ENCODE peak calls at places on chromosomes 13 and 19, in ten cellular contexts. G is GM12878; F is effector memory CD4-positive, alpha-beta T cell; O is endothelial cell of umbilical vein; S is tibial artery; P is thoracic aorta; D is ovary; H is SK-N-SH; Z is aorta; V is H1. K is an unnamed sample. For H3K4me1, the result is how much of the 10 kb centered on the place peaks cover.

GRCh38 chr19:18225702-18226468 is at the start of gene PDE4C:
- DNase-seq in G (no peak), F (no peak), O (peak), S (no peak), P (no peak), D (peak), H (peak), Z (peak), V (no peak), K (no peak)

GRCh38 chr19:30068528-30069395 is 126.7 kb downstream of the URI1 start:
- DNase-seq in G (no peak), F (no peak), O (no peak), S (no peak), P (no peak), D (peak), H (no peak), Z (no peak), V (no peak), K (no peak)

GRCh38 chr13:50740052-50740741 is 103.3 kb downstream of the DLEU7 start:
- DNase-seq in G (no peak), F (no peak), O (no peak), S (no peak), P (no peak), D (no peak), H (no peak), Z (no peak), V (no peak), K (no peak)

GRCh38 chr19:2057484-2058469 is 6.7 kb upstream of the MKNK2 start:
- DNase-seq in G (no peak), F (no peak), O (no peak), S (no peak), P (no peak), D (no peak), H (no peak), Z (no peak), V (no peak), K (no peak)

GRCh38 chr19:35462476-35462953 is 14.5 kb downstream of the FFAR2 start:
- DNase-seq in G (peak), F (peak), O (no peak), S (no peak), P (no peak), D (no peak), H (no peak), Z (no peak), V (no peak), K (no peak)

GRCh38 chr13:93066187-93066586 is 160.4 kb upstream of the GPC6 start:
- DNase-seq in G (no peak), F (no peak), O (no peak), S (no peak), P (no peak), D (no peak), H (no peak), Z (no peak), V (no peak), K (no peak)

GRCh38 chr19:10510301-10510802 is 6.9 kb downstream of the S1PR5 start:
- DNase-seq in G (no peak), F (peak), O (no peak), S (no peak), P (no peak), D (peak), H (peak), Z (no peak), V (no peak), K (no peak)

GRCh38 chr19:50415661-50416033 is 3.1 kb upstream of the SPIB start:
- DNase-seq in G (peak), F (no peak), O (no peak), S (no peak), P (no peak), D (no peak), H (no peak), Z (no peak), V (no peak), K (peak)

GRCh38 chr13:33918199-33918932 is 100.4 kb downstream of the RFC3 start:
- DNase-seq in G (no peak), F (no peak), O (peak), S (no peak), P (no peak), D (no peak), H (no peak), Z (peak), V (no peak), K (no peak)

GRCh38 chr13:65508745-65509144 is 1721.4 kb downstream of the PCDH9 start:
- DNase-seq in G (no peak), F (no peak), O (no peak), S (no peak), P (no peak), D (no peak), H (no peak), Z (no peak), V (no peak), K (no peak)

GRCh38 chr13:91158015-91158390 is 189.5 kb upstream of the MIR17HG start:
- DNase-seq in G (no peak), F (no peak), O (no peak), S (no peak), P (no peak), D (no peak), H (no peak), Z (no peak), V (no peak), K (no peak)

GRCh38 chr13:71786815-71787214 is 80.2 kb downstream of the DACH1 start:
- DNase-seq in G (no peak), F (no peak), O (no peak), S (no peak), P (no peak), D (no peak), H (no peak), Z (no peak), V (no peak), K (no peak)

GRCh38 chr13:30305456-30305855 is 1.9 kb downstream of the KATNAL1 start:
- DNase-seq in G (no peak), F (no peak), O (no peak), S (no peak), P (no peak), D (no peak), H (no peak), Z (no peak), V (no peak), K (no peak)

GRCh38 chr13:63409791-63410351 is 1994.2 kb upstream of the PCDH20 start:
- DNase-seq in G (no peak), F (no peak), O (no peak), S (no peak), P (no peak), D (no peak), H (no peak), Z (no peak), V (no peak), K (no peak)

GRCh38 chr19:10872551-10873107 is 1.3 kb downstream of the CARM1 start:
- DNase-seq in G (no peak), F (no peak), O (peak), S (no peak), P (no peak), D (no peak), H (no peak), Z (no peak), V (no peak), K (no peak)

GRCh38 chr19:2611483-2612464 is 90.7 kb downstream of the GNG7 start:
- DNase-seq in G (no peak), F (no peak), O (no peak), S (peak), P (no peak), D (no peak), H (no peak), Z (peak), V (no peak), K (no peak)

GRCh38 chr19:15702590-15702930 is 25.3 kb upstream of the OR10H2 start:
- DNase-seq in G (no peak), F (no peak), O (peak), S (peak), P (no peak), D (peak), H (peak), Z (peak), V (no peak), K (peak)

GRCh38 chr19:35114656-35115537 is 726 bp upstream of the FXYD3 start:
- DNase-seq in G (no peak), F (peak), O (peak), S (peak), P (no peak), D (peak), H (peak), Z (peak), V (peak), K (peak)

GRCh38 chr19:13002389-13002898 is 7.2 kb downstream of the NFIX start:
- DNase-seq in G (no peak), F (no peak), O (no peak), S (no peak), P (no peak), D (no peak), H (peak), Z (peak), V (no peak), K (peak)

GRCh38 chr13:62305758-62306157 is 890.1 kb upstream of the PCDH20 start:
- DNase-seq in G (peak), F (no peak), O (no peak), S (no peak), P (no peak), D (no peak), H (no peak), Z (no peak), V (no peak), K (no peak)

GRCh38 chr19:58204566-58204965 is 21.7 kb downstream of the ZNF274 start:
- DNase-seq in G (no peak), F (no peak), O (no peak), S (no peak), P (no peak), D (no peak), H (no peak), Z (no peak), V (no peak), K (no peak)

GRCh38 chr19:58209577-58209976 is 19.1 kb upstream of the ZNF544 start:
- DNase-seq in G (no peak), F (no peak), O (no peak), S (no peak), P (no peak), D (no peak), H (no peak), Z (no peak), V (no peak), K (no peak)

DNA sequence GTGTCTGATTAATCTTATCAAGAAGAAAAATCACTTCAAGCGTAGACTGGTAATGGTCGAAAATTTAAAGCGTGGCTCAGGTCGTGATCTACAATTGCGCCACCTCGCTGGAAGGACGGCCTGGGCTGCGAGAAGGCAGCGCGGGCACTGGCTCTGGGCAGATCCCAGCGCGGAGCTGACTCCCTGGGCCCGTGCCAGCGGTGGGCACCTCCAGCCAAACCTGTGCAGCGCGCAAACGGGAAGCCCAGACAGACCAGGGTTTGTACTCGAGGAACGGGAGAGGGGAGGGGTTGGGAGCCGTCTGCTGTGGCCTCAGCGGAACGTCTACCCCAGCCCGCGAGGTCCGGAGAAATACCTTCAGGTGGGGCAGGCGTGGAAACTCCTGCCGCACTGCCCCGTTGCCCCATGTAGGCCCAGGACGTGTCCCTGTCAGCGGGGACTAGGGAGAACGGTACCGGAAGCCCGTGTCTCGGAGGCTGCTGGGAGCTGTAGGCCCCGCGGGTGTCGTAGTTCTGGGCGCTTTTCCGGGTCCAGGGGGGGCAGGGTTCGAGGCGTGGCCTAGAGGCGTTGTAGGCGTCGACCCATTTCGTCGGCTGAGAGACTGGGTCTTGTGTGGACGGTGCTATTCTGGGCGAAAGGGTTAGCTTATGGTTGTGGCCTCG is 21.1 kb downstream of the ZNF274 start:
- DNase-seq in G (no peak), F (no peak), O (no peak), S (no peak), P (no peak), D (no peak), H (no peak), Z (no peak), V (no peak), K (no peak)
- H3K4me1 ChIP-seq in G (under half), F (under half), O (under half), S (under half), P (under half), D (under half), H (under half), Z (under half), V (under half), K (under half)

GRCh38 chr13:98919566-98919965 is 58.3 kb downstream of the DOCK9 start:
- DNase-seq in G (no peak), F (no peak), O (no peak), S (no peak), P (no peak), D (no peak), H (no peak), Z (no peak), V (no peak), K (no peak)
- H3K27ac ChIP-seq in G (no peak), F (no peak), O (peak), S (no peak), P (no peak), D (no peak), H (no peak), Z (no peak), V (no peak), K (no peak)

DNA sequence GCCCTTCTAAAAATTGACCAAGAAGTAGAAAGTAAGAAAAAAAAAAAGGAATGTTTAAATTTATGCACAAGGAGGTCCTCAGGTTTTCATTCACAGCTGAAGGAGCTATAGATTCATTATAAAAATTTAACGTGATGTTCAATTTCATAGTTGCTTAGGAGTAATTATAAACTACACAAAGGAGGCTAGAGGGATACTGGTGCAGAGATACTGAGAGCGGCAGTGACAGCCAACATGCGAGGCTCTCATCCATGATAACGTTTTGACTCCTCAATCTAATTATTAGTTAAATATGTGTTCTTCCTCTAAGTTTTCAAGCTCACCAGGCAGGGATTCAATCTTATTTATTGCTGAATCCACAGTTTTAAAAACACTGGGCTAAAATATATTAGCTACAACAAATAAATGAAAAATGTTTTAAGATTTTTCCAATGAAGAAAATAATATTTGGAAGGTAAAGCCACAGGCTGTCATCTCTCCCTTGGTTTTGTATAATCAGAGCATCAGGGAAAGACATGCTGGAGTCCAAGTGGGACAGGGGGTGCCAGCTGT is 49.8 kb upstream of the TRPC4 start:
- DNase-seq in G (no peak), F (no peak), O (no peak), S (no peak), P (no peak), D (no peak), H (no peak), Z (no peak), V (no peak), K (no peak)
- H3K4me3 ChIP-seq in G (no peak), F (no peak), O (no peak), S (no peak), P (peak), D (peak), H (peak), Z (no peak), V (no peak), K (no peak)

GRCh38 chr19:37980419-37980975 is 73.5 kb downstream of the SIPA1L3 start:
- DNase-seq in G (no peak), F (no peak), O (no peak), S (peak), P (no peak), D (no peak), H (no peak), Z (no peak), V (no peak), K (peak)

GRCh38 chr19:37983916-37984315 is 76.9 kb downstream of the SIPA1L3 start:
- DNase-seq in G (no peak), F (no peak), O (no peak), S (no peak), P (no peak), D (no peak), H (no peak), Z (no peak), V (no peak), K (no peak)

GRCh38 chr19:37982655-37983054 is 75.6 kb downstream of the SIPA1L3 start:
- DNase-seq in G (no peak), F (no peak), O (no peak), S (no peak), P (no peak), D (no peak), H (no peak), Z (no peak), V (no peak), K (no peak)

GRCh38 chr19:37981785-37982475 is 74.9 kb downstream of the SIPA1L3 start:
- DNase-seq in G (no peak), F (no peak), O (no peak), S (no peak), P (no peak), D (no peak), H (no peak), Z (no peak), V (no peak), K (peak)

DNA sequence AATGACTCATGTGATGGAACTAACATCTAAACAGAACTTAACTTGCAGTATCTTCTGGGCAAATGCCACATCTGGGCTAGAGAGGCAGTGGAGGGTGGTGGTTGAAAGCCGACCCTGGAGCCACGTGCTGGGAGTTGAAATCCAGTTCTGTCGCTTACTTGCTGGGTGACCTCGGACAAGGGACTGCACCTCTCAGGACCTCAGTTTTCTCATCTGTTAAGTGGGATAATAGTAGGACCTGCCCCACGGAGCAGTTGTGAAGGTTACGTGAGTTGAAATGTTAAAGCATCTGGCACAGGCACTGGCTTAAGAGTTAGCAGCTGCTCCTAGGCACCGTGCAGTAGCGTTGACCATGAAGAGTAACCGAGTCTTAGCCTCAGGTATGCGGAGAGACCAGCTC is 76.1 kb downstream of the SIPA1L3 start:
- DNase-seq in G (no peak), F (no peak), O (no peak), S (no peak), P (no peak), D (no peak), H (no peak), Z (no peak), V (no peak), K (peak)
- H3K4me1 ChIP-seq in G (half or more), F (under half), O (under half), S (under half), P (under half), D (under half), H (under half), Z (under half), V (under half), K (under half)